ENCODE peak calls at places on chromosomes 1 and 21, in seven cellular contexts. J is mucosa of descending colon, E is fibroblast of pulmonary artery, X is A673, W is body of pancreas, Y is Calu3, T is AG09309. H is an unnamed sample.

GRCh38 chr1:220458936-220459335 is 69.0 kb upstream of the MARK1 start:
- DNase-seq in Y (no peak), W (no peak), T (peak; percentile 16), E (no peak), J (no peak), X (no peak), H (no peak)

GRCh38 chr1:75855734-75856133 is 59.1 kb downstream of the MSH4 start:
- DNase-seq in T (no peak), W (no peak), X (no peak), J (no peak), Y (no peak), E (no peak), H (no peak)

GRCh38 chr1:21936366-21937031 is 611 bp downstream of the HSPG2 start:
- DNase-seq in T (no peak), J (peak; percentile 72), E (no peak), W (no peak), X (no peak), Y (no peak), H (no peak)

GRCh38 chr21:46286668-46286982 is 483 bp downstream of the YBEY start:
- DNase-seq in T (no peak), X (no peak), Y (no peak), E (no peak), J (no peak), W (no peak), H (no peak)

GRCh38 chr21:24729568-24729967 is 877.7 kb downstream of the MRPL39 start:
- DNase-seq in X (no peak), Y (no peak), E (no peak), W (no peak), T (no peak), J (no peak), H (no peak)

GRCh38 chr1:214632091-214632490 is 29.1 kb downstream of the CENPF start:
- DNase-seq in T (no peak), X (no peak), W (no peak), Y (no peak), E (no peak), J (no peak), H (no peak)

GRCh38 chr21:44677881-44678280 is 4.1 kb downstream of the KRTAP12-1 start:
- DNase-seq in J (no peak), E (no peak), Y (no peak), T (no peak), W (no peak), X (no peak), H (no peak)

GRCh38 chr1:234712891-234713305 is 102.9 kb upstream of the IRF2BP2 start:
- DNase-seq in Y (no peak), T (no peak), X (no peak), E (no peak), J (no peak), W (no peak), H (no peak)

GRCh38 chr1:71706030-71706671 is 576.2 kb downstream of the NEGR1 start:
- DNase-seq in E (no peak), Y (no peak), T (no peak), X (no peak), W (no peak), J (no peak), H (no peak)

GRCh38 chr1:31605908-31606427 is 11.5 kb upstream of the HCRTR1 start:
- DNase-seq in T (peak; percentile 47), Y (no peak), E (peak; percentile 55), W (no peak), J (no peak), X (no peak), H (no peak)

GRCh38 chr1:231776006-231776707 is 149.6 kb downstream of the DISC1 start:
- DNase-seq in W (no peak), Y (no peak), T (peak; percentile 56), X (peak; percentile 7), E (peak; percentile 61), J (no peak), H (peak; percentile 69)

GRCh38 chr1:232193451-232193783 is 436.5 kb downstream of the SIPA1L2 start:
- DNase-seq in W (no peak), Y (no peak), X (no peak), J (no peak), E (no peak), T (no peak), H (no peak)

GRCh38 chr1:164802573-164803282 is 243.7 kb downstream of the PBX1 start:
- DNase-seq in E (no peak), Y (no peak), X (no peak), J (no peak), T (no peak), W (no peak), H (no peak)

GRCh38 chr1:201063190-201063544 is 39.7 kb upstream of the KIF21B start:
- DNase-seq in W (no peak), E (no peak), J (no peak), T (no peak), Y (no peak), X (no peak), H (no peak)

GRCh38 chr1:3910049-3910731 is 10.1 kb upstream of the C1orf174 start:
- DNase-seq in T (no peak), X (no peak), E (no peak), W (no peak), Y (no peak), J (no peak), H (no peak)

GRCh38 chr21:17045214-17045835 is 467.5 kb upstream of the CXADR start:
- DNase-seq in W (no peak), T (no peak), E (peak; percentile 58), X (peak; percentile 15), J (no peak), Y (no peak), H (no peak)

GRCh38 chr1:73909043-73909567 is 288.9 kb downstream of the LRRIQ3 start:
- DNase-seq in E (no peak), Y (no peak), T (no peak), W (no peak), X (peak; percentile 10), J (no peak), H (no peak)

GRCh38 chr1:245045087-245045881 is 109.5 kb upstream of the KIF26B start:
- DNase-seq in X (no peak), E (peak; percentile 42), T (no peak), J (peak; percentile 35), W (peak; percentile 56), Y (peak; percentile 39), H (no peak)

GRCh38 chr1:88074661-88075060 is 609.4 kb upstream of the PKN2 start:
- DNase-seq in T (no peak), Y (no peak), J (no peak), E (no peak), W (no peak), X (no peak), H (no peak)

GRCh38 chr1:88075813-88076212 is 608.3 kb upstream of the PKN2 start:
- DNase-seq in T (no peak), E (no peak), J (no peak), Y (no peak), X (no peak), W (no peak), H (no peak)

GRCh38 chr1:88080875-88081274 is 603.2 kb upstream of the PKN2 start:
- DNase-seq in X (no peak), J (no peak), Y (no peak), T (no peak), W (no peak), E (no peak), H (no peak)

GRCh38 chr1:88079036-88079435 is 605.0 kb upstream of the PKN2 start:
- DNase-seq in Y (no peak), X (peak; percentile 52), T (no peak), J (no peak), W (no peak), E (peak; percentile 17), H (no peak)
- TF ChIP-seq CTCF in Y (peak; percentile 27), X (peak; percentile 71), T (peak; percentile 28), J (no peak), W (no peak), E (peak; percentile 42), H (peak; percentile 30)

DNA sequence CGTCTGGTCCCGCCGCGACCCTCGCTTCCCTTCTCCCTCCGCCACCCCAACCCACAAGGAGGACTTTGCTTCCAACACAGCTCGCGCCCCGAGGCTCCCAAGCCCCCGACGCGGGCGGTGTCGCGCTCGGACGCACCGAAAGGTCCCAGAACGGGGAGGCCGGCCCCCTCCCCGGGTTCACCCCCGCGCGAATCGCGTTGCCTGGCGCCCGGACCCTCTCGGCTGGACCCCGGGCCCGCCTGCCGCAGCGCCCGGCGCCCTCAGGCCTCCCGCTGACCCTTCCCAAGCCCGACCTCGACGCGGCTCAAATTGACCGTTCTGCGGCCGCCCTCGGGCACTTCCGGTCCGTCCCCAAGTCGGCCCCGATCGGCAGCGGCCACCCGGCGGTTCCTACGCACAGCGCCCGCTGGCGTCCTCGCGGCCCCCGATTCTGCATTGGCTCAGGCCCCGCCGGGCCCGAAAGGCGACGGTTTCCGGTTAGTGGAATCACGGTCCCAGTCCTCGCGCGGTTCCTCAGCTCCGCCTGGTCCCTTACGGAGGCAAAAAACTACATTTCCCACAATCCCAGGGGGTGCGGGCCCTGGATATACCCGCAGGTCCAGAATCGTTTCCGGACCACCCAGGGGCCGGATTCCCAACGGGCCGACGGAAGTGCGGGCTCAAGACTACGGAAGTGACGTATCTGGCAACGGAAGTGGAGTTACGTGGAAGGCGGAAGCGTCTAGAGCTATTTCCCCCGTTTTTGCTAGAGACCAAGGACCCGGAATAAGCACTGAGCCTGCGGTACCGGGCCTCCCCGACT is at the start of gene AURKAIP1:
- DNase-seq in Y (peak; percentile 95), X (peak; percentile 100), T (peak; percentile 99), W (peak; percentile 98), J (peak; percentile 97), E (peak; percentile 100), H (peak; percentile 99)
- TF ChIP-seq CTCF in Y (no peak), X (peak; percentile 45), T (peak; percentile 26), W (no peak), J (peak; percentile 43), E (no peak), H (peak; percentile 37)

GRCh38 chr1:40182956-40183710 is 21.9 kb downstream of the RLF start:
- DNase-seq in Y (peak; percentile 19), E (peak; percentile 52), X (peak; percentile 56), J (no peak), T (no peak), W (no peak), H (no peak)
- TF ChIP-seq CTCF in Y (peak; percentile 39), E (peak; percentile 63), X (peak; percentile 74), J (no peak), T (peak; percentile 40), W (no peak), H (peak; percentile 31)

DNA sequence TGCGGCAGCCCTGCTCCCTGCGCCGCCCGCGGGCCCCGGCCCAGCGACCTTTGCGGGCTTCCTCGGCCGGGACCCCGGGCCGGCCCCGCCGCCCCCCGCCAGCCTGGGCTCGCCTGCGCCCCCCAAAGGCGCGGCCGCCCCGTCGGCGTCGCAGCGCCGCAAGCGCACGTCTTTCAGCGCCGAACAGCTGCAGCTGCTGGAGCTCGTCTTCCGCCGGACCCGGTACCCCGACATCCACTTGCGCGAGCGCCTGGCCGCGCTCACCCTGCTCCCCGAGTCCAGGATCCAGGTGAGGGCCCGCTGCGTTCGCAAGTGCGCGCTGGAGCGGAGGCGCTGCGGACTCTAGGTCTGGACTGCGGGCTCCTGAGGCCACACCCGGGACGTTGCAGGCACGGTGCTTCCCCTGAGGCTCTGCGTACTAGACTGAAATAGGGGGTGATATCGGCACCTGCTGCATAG is 351 bp downstream of the MIXL1 start:
- DNase-seq in T (no peak), J (peak; percentile 60), E (peak; percentile 10), X (peak; percentile 34), Y (peak; percentile 33), W (no peak), H (no peak)
- TF ChIP-seq CTCF in T (no peak), J (no peak), E (no peak), X (peak; percentile 36), Y (peak; percentile 12), W (no peak), H (no peak)

DNA sequence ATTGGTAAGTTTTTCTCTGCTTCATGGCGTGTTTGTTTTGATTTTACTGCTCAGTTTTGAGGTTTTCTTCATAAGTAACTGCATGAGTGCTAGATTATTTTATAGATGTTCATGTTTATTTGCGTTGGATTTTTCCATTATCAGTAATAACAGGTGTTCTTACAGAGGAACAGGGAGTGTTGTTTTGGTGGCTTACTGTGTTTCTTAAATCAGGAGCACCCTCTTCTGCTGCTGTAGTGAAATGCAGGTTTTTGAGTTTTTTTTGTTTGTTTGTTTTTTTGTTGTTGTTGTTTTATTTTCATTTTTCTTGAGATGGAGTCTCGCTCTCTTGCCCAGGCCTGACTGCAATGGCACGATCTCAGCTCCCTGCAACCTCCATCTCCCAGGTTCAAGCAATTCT is 32.6 kb downstream of the CTBS start:
- DNase-seq in X (no peak), J (no peak), W (no peak), E (peak; percentile 13), T (no peak), Y (no peak), H (no peak)
- TF ChIP-seq CTCF in X (peak; percentile 48), J (no peak), W (peak; percentile 10), E (peak; percentile 24), T (no peak), Y (no peak), H (peak; percentile 9)

H was measured in AG09319.